ENCODE peak calls at places on chromosomes 12 and 14, in nine cellular contexts. One of them, this sample, is unnamed.

GRCh38 chr14:82667501-82667900 is 1133.8 kb upstream of the SEL1L start:
- ATAC-seq in lower lobe of right lung: no peak
- ATAC-seq in Right ventricle myocardium inferior: no peak
- ATAC-seq in RWPE2: no peak
- ATAC-seq in GM23338: no peak
- ATAC-seq in naive B cell: no peak
- ATAC-seq in right cardiac atrium: no peak
- ATAC-seq in gastroesophageal sphincter: no peak
- ATAC-seq in upper lobe of right lung: no peak
- ATAC-seq in this sample: no peak

GRCh38 chr12:30902606-30903005 is 23.9 kb upstream of the TSPAN11 start:
- ATAC-seq in lower lobe of right lung: no peak
- ATAC-seq in Right ventricle myocardium inferior: no peak
- ATAC-seq in RWPE2: no peak
- ATAC-seq in GM23338: no peak
- ATAC-seq in naive B cell: no peak
- ATAC-seq in right cardiac atrium: no peak
- ATAC-seq in gastroesophageal sphincter: no peak
- ATAC-seq in upper lobe of right lung: no peak
- ATAC-seq in this sample: no peak

GRCh38 chr12:14970467-14970866 is 2.4 kb upstream of the PDE6H start:
- ATAC-seq in lower lobe of right lung: no peak
- ATAC-seq in Right ventricle myocardium inferior: no peak
- ATAC-seq in RWPE2: no peak
- ATAC-seq in GM23338: no peak
- ATAC-seq in naive B cell: no peak
- ATAC-seq in right cardiac atrium: no peak
- ATAC-seq in gastroesophageal sphincter: no peak
- ATAC-seq in upper lobe of right lung: no peak
- ATAC-seq in this sample: no peak

GRCh38 chr14:100012478-100012925 is 52.7 kb upstream of the EVL start:
- ATAC-seq in lower lobe of right lung: no peak
- ATAC-seq in Right ventricle myocardium inferior: no peak
- ATAC-seq in RWPE2: peak
- ATAC-seq in GM23338: no peak
- ATAC-seq in naive B cell: no peak
- ATAC-seq in right cardiac atrium: no peak
- ATAC-seq in gastroesophageal sphincter: no peak
- ATAC-seq in upper lobe of right lung: no peak
- ATAC-seq in this sample: no peak

GRCh38 chr12:121198949-121199348 is 11.0 kb upstream of the P2RX4 start:
- ATAC-seq in lower lobe of right lung: no peak
- ATAC-seq in Right ventricle myocardium inferior: no peak
- ATAC-seq in RWPE2: no peak
- ATAC-seq in GM23338: no peak
- ATAC-seq in naive B cell: no peak
- ATAC-seq in right cardiac atrium: no peak
- ATAC-seq in gastroesophageal sphincter: no peak
- ATAC-seq in upper lobe of right lung: no peak
- ATAC-seq in this sample: no peak

GRCh38 chr12:46841891-46842290 is 16.1 kb upstream of the SLC38A4 start:
- ATAC-seq in lower lobe of right lung: no peak
- ATAC-seq in Right ventricle myocardium inferior: no peak
- ATAC-seq in RWPE2: no peak
- ATAC-seq in GM23338: no peak
- ATAC-seq in naive B cell: no peak
- ATAC-seq in right cardiac atrium: no peak
- ATAC-seq in gastroesophageal sphincter: no peak
- ATAC-seq in upper lobe of right lung: no peak
- ATAC-seq in this sample: no peak

GRCh38 chr12:104285740-104286537 is 17.6 kb upstream of the EID3 start:
- ATAC-seq in lower lobe of right lung: peak
- ATAC-seq in Right ventricle myocardium inferior: no peak
- ATAC-seq in RWPE2: peak
- ATAC-seq in GM23338: no peak
- ATAC-seq in naive B cell: no peak
- ATAC-seq in right cardiac atrium: no peak
- ATAC-seq in gastroesophageal sphincter: no peak
- ATAC-seq in upper lobe of right lung: peak
- ATAC-seq in this sample: peak

GRCh38 chr12:69386921-69387320 is 27.4 kb downstream of the YEATS4 start:
- ATAC-seq in lower lobe of right lung: no peak
- ATAC-seq in Right ventricle myocardium inferior: no peak
- ATAC-seq in RWPE2: no peak
- ATAC-seq in GM23338: no peak
- ATAC-seq in naive B cell: no peak
- ATAC-seq in right cardiac atrium: no peak
- ATAC-seq in gastroesophageal sphincter: no peak
- ATAC-seq in upper lobe of right lung: no peak
- ATAC-seq in this sample: no peak

GRCh38 chr14:100534528-100535286 is 52.5 kb downstream of the BEGAIN start:
- ATAC-seq in lower lobe of right lung: no peak
- ATAC-seq in Right ventricle myocardium inferior: no peak
- ATAC-seq in RWPE2: no peak
- ATAC-seq in GM23338: peak
- ATAC-seq in naive B cell: no peak
- ATAC-seq in right cardiac atrium: no peak
- ATAC-seq in gastroesophageal sphincter: no peak
- ATAC-seq in upper lobe of right lung: no peak
- ATAC-seq in this sample: peak

GRCh38 chr12:93122569-93123091 is 193.5 kb upstream of the EEA1 start:
- ATAC-seq in lower lobe of right lung: peak
- ATAC-seq in Right ventricle myocardium inferior: no peak
- ATAC-seq in RWPE2: peak
- ATAC-seq in GM23338: no peak
- ATAC-seq in naive B cell: no peak
- ATAC-seq in right cardiac atrium: no peak
- ATAC-seq in gastroesophageal sphincter: peak
- ATAC-seq in upper lobe of right lung: peak
- ATAC-seq in this sample: no peak

GRCh38 chr12:57993834-57994233 is 52.5 kb downstream of the ATP23 start:
- ATAC-seq in lower lobe of right lung: no peak
- ATAC-seq in Right ventricle myocardium inferior: no peak
- ATAC-seq in RWPE2: peak
- ATAC-seq in GM23338: no peak
- ATAC-seq in naive B cell: no peak
- ATAC-seq in right cardiac atrium: no peak
- ATAC-seq in gastroesophageal sphincter: no peak
- ATAC-seq in upper lobe of right lung: no peak
- ATAC-seq in this sample: no peak

GRCh38 chr12:6335451-6336078 is 6.3 kb downstream of the TNFRSF1A start:
- ATAC-seq in lower lobe of right lung: peak
- ATAC-seq in Right ventricle myocardium inferior: peak
- ATAC-seq in RWPE2: peak
- ATAC-seq in GM23338: peak
- ATAC-seq in naive B cell: peak
- ATAC-seq in right cardiac atrium: peak
- ATAC-seq in gastroesophageal sphincter: peak
- ATAC-seq in upper lobe of right lung: peak
- ATAC-seq in this sample: peak

GRCh38 chr12:20194171-20194570 is 174.2 kb upstream of the PDE3A start:
- ATAC-seq in lower lobe of right lung: peak
- ATAC-seq in Right ventricle myocardium inferior: peak
- ATAC-seq in RWPE2: no peak
- ATAC-seq in GM23338: peak
- ATAC-seq in naive B cell: no peak
- ATAC-seq in right cardiac atrium: no peak
- ATAC-seq in gastroesophageal sphincter: no peak
- ATAC-seq in upper lobe of right lung: no peak
- ATAC-seq in this sample: peak

GRCh38 chr12:52041695-52042123 is 9.5 kb upstream of the NR4A1 start:
- ATAC-seq in lower lobe of right lung: no peak
- ATAC-seq in Right ventricle myocardium inferior: peak
- ATAC-seq in RWPE2: no peak
- ATAC-seq in GM23338: peak
- ATAC-seq in naive B cell: peak
- ATAC-seq in right cardiac atrium: peak
- ATAC-seq in gastroesophageal sphincter: no peak
- ATAC-seq in upper lobe of right lung: no peak
- ATAC-seq in this sample: peak

GRCh38 chr12:91562476-91562875 is 379.9 kb upstream of the DCN start:
- ATAC-seq in lower lobe of right lung: peak
- ATAC-seq in Right ventricle myocardium inferior: no peak
- ATAC-seq in RWPE2: no peak
- ATAC-seq in GM23338: no peak
- ATAC-seq in naive B cell: peak
- ATAC-seq in right cardiac atrium: no peak
- ATAC-seq in gastroesophageal sphincter: no peak
- ATAC-seq in upper lobe of right lung: peak
- ATAC-seq in this sample: no peak

GRCh38 chr14:52048641-52049204 is 20.1 kb downstream of the NID2 start:
- ATAC-seq in lower lobe of right lung: no peak
- ATAC-seq in Right ventricle myocardium inferior: no peak
- ATAC-seq in RWPE2: no peak
- ATAC-seq in GM23338: peak
- ATAC-seq in naive B cell: no peak
- ATAC-seq in right cardiac atrium: peak
- ATAC-seq in gastroesophageal sphincter: peak
- ATAC-seq in upper lobe of right lung: no peak
- ATAC-seq in this sample: no peak

GRCh38 chr12:126076515-126076914 is 1011.3 kb downstream of the AACS start:
- ATAC-seq in lower lobe of right lung: no peak
- ATAC-seq in Right ventricle myocardium inferior: no peak
- ATAC-seq in RWPE2: no peak
- ATAC-seq in GM23338: no peak
- ATAC-seq in naive B cell: no peak
- ATAC-seq in right cardiac atrium: peak
- ATAC-seq in gastroesophageal sphincter: no peak
- ATAC-seq in upper lobe of right lung: no peak
- ATAC-seq in this sample: no peak

GRCh38 chr12:121214855-121215745 is 5.2 kb downstream of the P2RX4 start:
- ATAC-seq in lower lobe of right lung: peak
- ATAC-seq in Right ventricle myocardium inferior: peak
- ATAC-seq in RWPE2: peak
- ATAC-seq in GM23338: no peak
- ATAC-seq in naive B cell: no peak
- ATAC-seq in right cardiac atrium: peak
- ATAC-seq in gastroesophageal sphincter: peak
- ATAC-seq in upper lobe of right lung: peak
- ATAC-seq in this sample: peak

GRCh38 chr12:131620520-131620919 is 90.4 kb upstream of the SFSWAP start:
- ATAC-seq in lower lobe of right lung: no peak
- ATAC-seq in Right ventricle myocardium inferior: no peak
- ATAC-seq in RWPE2: no peak
- ATAC-seq in GM23338: peak
- ATAC-seq in naive B cell: no peak
- ATAC-seq in right cardiac atrium: no peak
- ATAC-seq in gastroesophageal sphincter: no peak
- ATAC-seq in upper lobe of right lung: no peak
- ATAC-seq in this sample: no peak

GRCh38 chr14:33792387-33793368 is 158.2 kb downstream of the EGLN3 start:
- ATAC-seq in lower lobe of right lung: peak
- ATAC-seq in Right ventricle myocardium inferior: peak
- ATAC-seq in RWPE2: peak
- ATAC-seq in GM23338: peak
- ATAC-seq in naive B cell: no peak
- ATAC-seq in right cardiac atrium: peak
- ATAC-seq in gastroesophageal sphincter: peak
- ATAC-seq in upper lobe of right lung: peak
- ATAC-seq in this sample: peak

GRCh38 chr12:121263206-121263605 is 33.3 kb downstream of the CAMKK2 start:
- ATAC-seq in lower lobe of right lung: no peak
- ATAC-seq in Right ventricle myocardium inferior: no peak
- ATAC-seq in RWPE2: no peak
- ATAC-seq in GM23338: no peak
- ATAC-seq in naive B cell: no peak
- ATAC-seq in right cardiac atrium: no peak
- ATAC-seq in gastroesophageal sphincter: no peak
- ATAC-seq in upper lobe of right lung: no peak
- ATAC-seq in this sample: no peak